ENCODE peak calls at places on chromosomes 5 and 9, in six cellular contexts. N is right atrium auricular region; Z is CD4-positive, alpha-beta T cell; X is fibroblast of lung; T is uterus; L is ascending aorta. W is an unnamed sample.

GRCh38 chr9:93320591-93321219 is 130.8 kb upstream of the FAM120A start:
- DNase-seq in L (no peak), X (no peak), N (no peak), Z (no peak), T (no peak), W (no peak)

GRCh38 chr5:67094476-67095300 is 101.9 kb downstream of the CD180 start:
- DNase-seq in Z (no peak), T (peak; percentile 18), X (peak; percentile 86), N (no peak), L (no peak), W (peak; percentile 75)

GRCh38 chr5:34703767-34704324 is 47.7 kb downstream of the RAI14 start:
- DNase-seq in Z (no peak), L (no peak), T (no peak), X (no peak), N (no peak), W (no peak)

GRCh38 chr9:136310273-136311030 is 6.6 kb upstream of the CCDC187 start:
- DNase-seq in Z (no peak), T (no peak), L (no peak), N (no peak), X (no peak), W (no peak)

GRCh38 chr5:157920828-157921170 is 61.9 kb upstream of the CLINT1 start:
- DNase-seq in N (no peak), Z (no peak), L (no peak), X (no peak), T (no peak), W (no peak)

GRCh38 chr9:111038336-111039202 is at the start of gene LPAR1:
- DNase-seq in N (peak; percentile 74), X (peak; percentile 76), L (no peak), Z (no peak), T (peak; percentile 57), W (peak; percentile 66)

GRCh38 chr9:70120834-70121510 is 77.3 kb downstream of the MAMDC2 start:
- DNase-seq in X (peak; percentile 88), Z (no peak), L (no peak), T (peak; percentile 67), N (peak; percentile 94), W (peak; percentile 96)

GRCh38 chr5:44779167-44779566 is 29.6 kb upstream of the MRPS30 start:
- DNase-seq in T (no peak), Z (no peak), N (no peak), L (no peak), X (no peak), W (no peak)

GRCh38 chr9:27528886-27529315 is 713 bp downstream of the MOB3B start:
- DNase-seq in X (peak; percentile 13), Z (peak; percentile 10), T (peak; percentile 68), L (no peak), N (peak; percentile 70), W (no peak)

GRCh38 chr5:156505101-156505500 is 178.1 kb downstream of the SGCD start:
- DNase-seq in N (no peak), Z (no peak), T (no peak), L (no peak), X (no peak), W (no peak)

GRCh38 chr5:157961176-157961575 is 102.2 kb upstream of the CLINT1 start:
- DNase-seq in L (no peak), N (no peak), X (no peak), Z (no peak), T (no peak), W (no peak)

GRCh38 chr9:137421838-137422667 is 909 bp downstream of the EXD3 start:
- DNase-seq in T (no peak), L (no peak), X (no peak), N (no peak), Z (no peak), W (no peak)
- TF ChIP-seq CTCF in T (no peak), L (no peak), X (no peak), N (no peak), Z (no peak), W (no peak)

GRCh38 chr5:1737790-1738405 is 61.7 kb downstream of the MRPL36 start:
- DNase-seq in L (no peak), Z (peak; percentile 26), X (peak; percentile 23), T (no peak), N (peak; percentile 11), W (peak; percentile 42)
- TF ChIP-seq CTCF in L (no peak), Z (peak; percentile 86), X (peak; percentile 40), T (no peak), N (peak; percentile 50), W (peak; percentile 62)

GRCh38 chr5:60399507-60399906 is 300.5 kb downstream of the DEPDC1B start:
- DNase-seq in X (no peak), T (no peak), L (no peak), N (no peak), Z (no peak), W (no peak)

GRCh38 chr5:60395712-60396329 is 304.1 kb downstream of the DEPDC1B start:
- DNase-seq in T (no peak), L (no peak), N (no peak), Z (no peak), X (no peak), W (no peak)
- TF ChIP-seq CTCF in T (no peak), L (no peak), N (no peak), Z (no peak), X (no peak), W (no peak)

DNA sequence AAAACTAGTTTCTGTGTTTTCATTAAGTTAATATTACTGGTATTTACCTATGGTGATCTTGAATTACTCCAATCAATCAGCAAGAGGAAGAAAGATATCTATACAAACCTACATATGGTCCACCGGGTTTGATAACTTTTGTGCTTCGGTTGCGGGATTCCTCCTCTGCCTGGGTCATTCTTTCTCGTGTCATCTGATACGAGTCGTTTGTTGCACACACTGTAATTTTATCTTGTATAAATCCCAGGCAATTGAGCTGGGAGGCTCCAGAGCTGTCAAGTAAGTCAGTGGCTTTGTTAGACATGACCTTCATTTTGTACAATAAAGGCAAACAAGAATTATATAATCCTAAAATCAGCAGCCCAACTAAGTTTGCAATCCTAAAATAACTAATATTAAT is 48.0 kb downstream of the ELL2 start:
- DNase-seq in L (no peak), Z (no peak), X (no peak), N (no peak), T (no peak), W (no peak)
- TF ChIP-seq CTCF in L (no peak), Z (no peak), X (no peak), N (no peak), T (no peak), W (no peak)

DNA sequence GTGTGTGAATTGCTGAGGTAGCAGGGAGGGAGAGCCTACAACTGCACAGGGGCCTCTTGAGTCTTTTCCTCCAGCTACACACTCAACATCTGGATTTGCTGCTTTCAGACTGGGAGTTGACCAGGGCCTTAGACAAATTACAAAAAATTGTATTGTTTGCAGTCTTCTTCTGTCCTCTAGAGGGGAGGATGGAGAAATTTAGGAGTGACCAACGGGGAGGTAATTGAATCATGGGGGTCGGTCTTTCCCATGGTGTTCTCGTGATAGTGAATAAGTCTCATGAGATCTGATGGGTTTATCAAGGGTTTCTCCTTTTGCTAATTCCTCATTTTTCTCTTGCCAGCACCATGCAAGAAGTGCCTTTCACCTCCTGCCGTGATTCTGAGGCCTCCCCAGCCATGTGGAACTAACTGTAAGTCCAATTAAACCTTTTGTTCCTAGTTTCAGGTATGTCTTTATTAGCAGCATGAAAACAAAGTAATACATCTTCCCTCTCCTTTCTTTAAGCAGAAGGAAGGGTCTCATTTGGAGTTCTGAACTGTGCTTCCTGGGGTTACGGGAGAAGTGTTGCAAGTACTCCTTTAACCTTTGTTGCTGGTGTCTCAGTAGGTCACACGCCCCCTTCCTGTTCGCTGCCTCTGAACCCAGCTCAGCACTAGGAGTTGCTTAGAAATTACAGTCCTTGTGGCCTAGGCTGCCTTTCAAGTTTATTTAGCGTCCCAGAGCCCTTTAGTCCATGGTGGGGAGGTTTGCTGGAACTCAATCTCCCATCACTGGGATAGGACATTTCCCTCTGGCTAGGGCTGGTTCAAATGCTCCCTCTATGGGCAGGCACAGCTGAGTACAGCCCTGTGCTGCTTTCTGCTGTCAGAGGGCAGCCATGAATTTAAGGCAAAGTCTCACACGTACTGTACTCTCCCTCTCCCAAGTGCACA is 4.4 kb downstream of the IFNA8 start:
- DNase-seq in Z (no peak), X (no peak), L (no peak), N (no peak), T (no peak), W (no peak)
- TF ChIP-seq CTCF in Z (peak; percentile 24), X (peak; percentile 31), L (no peak), N (no peak), T (no peak), W (peak; percentile 33)

DNA sequence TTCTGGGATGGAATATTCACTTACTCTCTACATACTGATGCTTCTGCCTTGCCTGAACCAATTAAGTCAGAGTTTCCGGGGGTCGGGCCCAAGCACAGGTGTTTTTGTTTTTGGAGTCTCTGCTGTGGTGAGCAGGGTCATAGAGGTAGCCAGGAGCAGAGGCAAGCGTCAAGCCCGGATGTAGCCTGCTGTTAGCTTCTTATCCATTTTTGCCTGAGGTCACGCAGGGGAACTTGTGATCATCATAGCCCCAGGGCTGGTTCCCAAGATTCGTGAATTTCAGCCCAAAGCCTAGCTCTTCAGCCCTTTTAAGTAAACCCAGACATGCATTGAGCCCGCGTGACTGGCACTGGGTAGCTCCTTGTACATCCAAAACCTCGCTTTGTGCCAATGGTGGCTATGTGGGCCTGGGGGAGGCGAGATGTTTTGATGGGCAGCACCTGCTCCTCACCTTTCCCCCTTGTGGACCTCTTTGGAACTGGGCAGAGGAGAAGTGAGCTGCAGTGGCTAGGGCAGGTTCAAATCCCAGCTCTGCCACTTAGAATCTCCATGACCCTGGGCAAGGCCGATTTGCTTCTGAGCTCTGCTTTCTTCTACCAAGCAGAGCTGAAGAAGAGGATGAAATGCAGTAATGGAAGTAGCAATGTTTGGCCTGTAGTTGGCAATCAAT is 33.7 kb downstream of the FGF18 start:
- DNase-seq in L (no peak), T (no peak), X (no peak), N (no peak), Z (no peak), W (no peak)
- TF ChIP-seq CTCF in L (no peak), T (no peak), X (no peak), N (no peak), Z (no peak), W (peak; percentile 2)

DNA sequence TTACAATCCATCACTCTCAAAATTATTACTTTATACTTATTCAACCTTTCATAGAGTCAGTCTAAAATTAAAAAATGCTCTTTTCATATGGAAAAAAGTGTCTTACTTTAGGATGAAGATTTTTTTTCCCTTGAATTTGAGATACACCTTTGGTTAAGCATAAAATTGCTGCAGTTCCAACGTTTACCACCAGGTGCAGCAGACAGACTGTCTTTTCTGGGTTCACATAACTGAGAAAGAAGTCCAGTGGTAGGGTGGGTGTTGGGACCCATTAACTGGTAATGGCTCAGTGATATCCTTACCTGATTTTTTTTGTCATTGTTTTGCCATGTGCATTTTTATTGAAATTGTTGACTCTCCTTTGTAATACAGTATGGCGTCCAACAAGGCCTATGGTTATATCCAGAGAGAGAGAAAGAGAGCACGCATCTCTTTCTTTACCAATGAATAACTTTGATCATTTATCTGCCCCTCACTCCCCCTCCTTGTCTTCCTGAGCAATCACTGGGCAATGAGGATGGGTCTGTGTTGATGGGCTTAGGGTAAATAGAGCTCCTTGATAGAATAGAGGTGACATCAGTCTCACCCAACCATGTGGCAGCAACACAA is 98.4 kb downstream of the FBXL7 start:
- DNase-seq in Z (no peak), T (no peak), L (no peak), N (no peak), X (no peak), W (peak; percentile 27)
- TF ChIP-seq CTCF in Z (no peak), T (peak; percentile 8), L (peak; percentile 36), N (peak; percentile 60), X (peak; percentile 55), W (peak; percentile 70)